ENCODE peak calls at places on chromosome 11, in ten cellular contexts. One of them, this sample, is unnamed.
A peak's percentile ranks its signal among the peaks of the same experiment; 100 is the strongest.

GRCh38 chr11:122601131-122602125 is 54.1 kb upstream of the UBASH3B start:
- DNase-seq in kidney: no peak
- DNase-seq in right lobe of liver: no peak
- DNase-seq in tibial artery: no peak
- DNase-seq in thoracic aorta: no peak
- DNase-seq in GM06990: no peak
- DNase-seq in left ventricle myocardium inferior: no peak
- DNase-seq in CD8-positive, alpha-beta T cell: no peak
- DNase-seq in fibroblast of villous mesenchyme: peak; percentile 81
- DNase-seq in LNCaP clone FGC: no peak
- DNase-seq in this sample: peak; percentile 89

GRCh38 chr11:70703141-70704052 is 305.1 kb downstream of the CTTN start:
- DNase-seq in left ventricle myocardium inferior: no peak
- DNase-seq in right lobe of liver: no peak
- DNase-seq in kidney: peak; percentile 52
- DNase-seq in fibroblast of villous mesenchyme: no peak
- DNase-seq in thoracic aorta: no peak
- DNase-seq in GM06990: no peak
- DNase-seq in tibial artery: no peak
- DNase-seq in LNCaP clone FGC: no peak
- DNase-seq in CD8-positive, alpha-beta T cell: no peak
- DNase-seq in this sample: no peak

GRCh38 chr11:107882095-107882820 is 23.7 kb upstream of the SLC35F2 start:
- DNase-seq in tibial artery: no peak
- DNase-seq in kidney: no peak
- DNase-seq in right lobe of liver: no peak
- DNase-seq in CD8-positive, alpha-beta T cell: no peak
- DNase-seq in left ventricle myocardium inferior: no peak
- DNase-seq in LNCaP clone FGC: no peak
- DNase-seq in GM06990: no peak
- DNase-seq in fibroblast of villous mesenchyme: no peak
- DNase-seq in thoracic aorta: no peak
- DNase-seq in this sample: no peak

GRCh38 chr11:15737326-15737725 is 619.0 kb downstream of the SOX6 start:
- DNase-seq in thoracic aorta: no peak
- DNase-seq in fibroblast of villous mesenchyme: no peak
- DNase-seq in GM06990: no peak
- DNase-seq in CD8-positive, alpha-beta T cell: no peak
- DNase-seq in kidney: no peak
- DNase-seq in right lobe of liver: no peak
- DNase-seq in left ventricle myocardium inferior: no peak
- DNase-seq in tibial artery: no peak
- DNase-seq in LNCaP clone FGC: no peak
- DNase-seq in this sample: no peak

GRCh38 chr11:35412285-35412684 is 7.1 kb downstream of the SLC1A2 start:
- DNase-seq in GM06990: no peak
- DNase-seq in left ventricle myocardium inferior: no peak
- DNase-seq in LNCaP clone FGC: no peak
- DNase-seq in fibroblast of villous mesenchyme: no peak
- DNase-seq in right lobe of liver: no peak
- DNase-seq in CD8-positive, alpha-beta T cell: no peak
- DNase-seq in tibial artery: no peak
- DNase-seq in thoracic aorta: no peak
- DNase-seq in kidney: no peak
- DNase-seq in this sample: peak; percentile 12

GRCh38 chr11:17864478-17864941 is 129.9 kb downstream of the KCNC1 start:
- DNase-seq in right lobe of liver: no peak
- DNase-seq in kidney: no peak
- DNase-seq in GM06990: no peak
- DNase-seq in CD8-positive, alpha-beta T cell: no peak
- DNase-seq in thoracic aorta: no peak
- DNase-seq in fibroblast of villous mesenchyme: no peak
- DNase-seq in LNCaP clone FGC: peak; percentile 17
- DNase-seq in tibial artery: no peak
- DNase-seq in left ventricle myocardium inferior: no peak
- DNase-seq in this sample: no peak

GRCh38 chr11:122897606-122898210 is 15.1 kb downstream of the JHY start:
- DNase-seq in GM06990: no peak
- DNase-seq in LNCaP clone FGC: no peak
- DNase-seq in fibroblast of villous mesenchyme: peak; percentile 59
- DNase-seq in left ventricle myocardium inferior: no peak
- DNase-seq in kidney: no peak
- DNase-seq in right lobe of liver: no peak
- DNase-seq in thoracic aorta: no peak
- DNase-seq in tibial artery: no peak
- DNase-seq in CD8-positive, alpha-beta T cell: no peak
- DNase-seq in this sample: peak; percentile 80

GRCh38 chr11:74592063-74592440 is 330 bp upstream of the POLD3 start:
- DNase-seq in right lobe of liver: no peak
- DNase-seq in thoracic aorta: no peak
- DNase-seq in tibial artery: no peak
- DNase-seq in fibroblast of villous mesenchyme: no peak
- DNase-seq in kidney: no peak
- DNase-seq in LNCaP clone FGC: no peak
- DNase-seq in left ventricle myocardium inferior: no peak
- DNase-seq in GM06990: no peak
- DNase-seq in CD8-positive, alpha-beta T cell: no peak
- DNase-seq in this sample: no peak

GRCh38 chr11:79834015-79834414 is 393.2 kb upstream of the TENM4 start:
- DNase-seq in fibroblast of villous mesenchyme: no peak
- DNase-seq in LNCaP clone FGC: no peak
- DNase-seq in right lobe of liver: no peak
- DNase-seq in kidney: no peak
- DNase-seq in left ventricle myocardium inferior: no peak
- DNase-seq in thoracic aorta: no peak
- DNase-seq in GM06990: no peak
- DNase-seq in CD8-positive, alpha-beta T cell: no peak
- DNase-seq in tibial artery: no peak
- DNase-seq in this sample: no peak

GRCh38 chr11:75858613-75859012 is 43.6 kb downstream of the UVRAG start:
- DNase-seq in right lobe of liver: no peak
- DNase-seq in GM06990: no peak
- DNase-seq in CD8-positive, alpha-beta T cell: no peak
- DNase-seq in left ventricle myocardium inferior: no peak
- DNase-seq in kidney: no peak
- DNase-seq in LNCaP clone FGC: no peak
- DNase-seq in thoracic aorta: no peak
- DNase-seq in tibial artery: no peak
- DNase-seq in fibroblast of villous mesenchyme: peak; percentile 63
- DNase-seq in this sample: peak; percentile 76

GRCh38 chr11:85316967-85317366 is 310.2 kb downstream of the DLG2 start:
- DNase-seq in LNCaP clone FGC: no peak
- DNase-seq in right lobe of liver: no peak
- DNase-seq in kidney: no peak
- DNase-seq in left ventricle myocardium inferior: no peak
- DNase-seq in thoracic aorta: no peak
- DNase-seq in fibroblast of villous mesenchyme: no peak
- DNase-seq in CD8-positive, alpha-beta T cell: no peak
- DNase-seq in tibial artery: no peak
- DNase-seq in GM06990: peak; percentile 30
- DNase-seq in this sample: no peak

GRCh38 chr11:68954970-68955958 is 25.5 kb downstream of the MRGPRD start:
- DNase-seq in left ventricle myocardium inferior: peak; percentile 39
- DNase-seq in thoracic aorta: no peak
- DNase-seq in kidney: no peak
- DNase-seq in GM06990: no peak
- DNase-seq in CD8-positive, alpha-beta T cell: no peak
- DNase-seq in fibroblast of villous mesenchyme: peak; percentile 76
- DNase-seq in LNCaP clone FGC: no peak
- DNase-seq in right lobe of liver: no peak
- DNase-seq in tibial artery: peak; percentile 46
- DNase-seq in this sample: no peak

GRCh38 chr11:57357827-57358226 is 19.7 kb downstream of the P2RX3 start:
- DNase-seq in CD8-positive, alpha-beta T cell: no peak
- DNase-seq in fibroblast of villous mesenchyme: peak; percentile 55
- DNase-seq in kidney: no peak
- DNase-seq in right lobe of liver: no peak
- DNase-seq in tibial artery: no peak
- DNase-seq in LNCaP clone FGC: no peak
- DNase-seq in thoracic aorta: no peak
- DNase-seq in GM06990: no peak
- DNase-seq in left ventricle myocardium inferior: no peak
- DNase-seq in this sample: peak; percentile 61

GRCh38 chr11:12485328-12485727 is 108.0 kb downstream of the PARVA start:
- DNase-seq in kidney: no peak
- DNase-seq in right lobe of liver: no peak
- DNase-seq in fibroblast of villous mesenchyme: no peak
- DNase-seq in LNCaP clone FGC: no peak
- DNase-seq in GM06990: no peak
- DNase-seq in thoracic aorta: no peak
- DNase-seq in tibial artery: no peak
- DNase-seq in CD8-positive, alpha-beta T cell: no peak
- DNase-seq in left ventricle myocardium inferior: no peak
- DNase-seq in this sample: no peak

GRCh38 chr11:117097567-117098268 is 510 bp downstream of the SIK3 start:
- DNase-seq in GM06990: peak; percentile 55
- DNase-seq in fibroblast of villous mesenchyme: peak; percentile 16
- DNase-seq in LNCaP clone FGC: no peak
- DNase-seq in CD8-positive, alpha-beta T cell: peak; percentile 25
- DNase-seq in tibial artery: peak; percentile 38
- DNase-seq in thoracic aorta: no peak
- DNase-seq in right lobe of liver: peak; percentile 59
- DNase-seq in kidney: peak; percentile 89
- DNase-seq in left ventricle myocardium inferior: peak; percentile 42
- DNase-seq in this sample: peak; percentile 18

GRCh38 chr11:103881518-103882070 is 154.8 kb upstream of the DDI1 start:
- DNase-seq in tibial artery: no peak
- DNase-seq in kidney: no peak
- DNase-seq in CD8-positive, alpha-beta T cell: no peak
- DNase-seq in right lobe of liver: no peak
- DNase-seq in LNCaP clone FGC: no peak
- DNase-seq in GM06990: no peak
- DNase-seq in fibroblast of villous mesenchyme: no peak
- DNase-seq in thoracic aorta: no peak
- DNase-seq in left ventricle myocardium inferior: no peak
- DNase-seq in this sample: peak; percentile 43

GRCh38 chr11:9639985-9640384 is 23.9 kb upstream of the SWAP70 start:
- DNase-seq in GM06990: no peak
- DNase-seq in LNCaP clone FGC: no peak
- DNase-seq in left ventricle myocardium inferior: no peak
- DNase-seq in tibial artery: no peak
- DNase-seq in thoracic aorta: no peak
- DNase-seq in kidney: no peak
- DNase-seq in CD8-positive, alpha-beta T cell: no peak
- DNase-seq in fibroblast of villous mesenchyme: peak; percentile 62
- DNase-seq in right lobe of liver: no peak
- DNase-seq in this sample: no peak
- H3K4me3 ChIP-seq in GM06990: no peak overlapping the region
- H3K4me3 ChIP-seq in LNCaP clone FGC: no peak overlapping the region
- H3K4me3 ChIP-seq in left ventricle myocardium inferior: no peak overlapping the region
- H3K4me3 ChIP-seq in tibial artery: no peak overlapping the region
- H3K4me3 ChIP-seq in thoracic aorta: no peak overlapping the region
- H3K4me3 ChIP-seq in kidney: no peak overlapping the region
- H3K4me3 ChIP-seq in CD8-positive, alpha-beta T cell: no peak overlapping the region
- H3K4me3 ChIP-seq in fibroblast of villous mesenchyme: no peak overlapping the region
- H3K4me3 ChIP-seq in right lobe of liver: no peak overlapping the region
- H3K4me3 ChIP-seq in this sample: no peak overlapping the region

DNA sequence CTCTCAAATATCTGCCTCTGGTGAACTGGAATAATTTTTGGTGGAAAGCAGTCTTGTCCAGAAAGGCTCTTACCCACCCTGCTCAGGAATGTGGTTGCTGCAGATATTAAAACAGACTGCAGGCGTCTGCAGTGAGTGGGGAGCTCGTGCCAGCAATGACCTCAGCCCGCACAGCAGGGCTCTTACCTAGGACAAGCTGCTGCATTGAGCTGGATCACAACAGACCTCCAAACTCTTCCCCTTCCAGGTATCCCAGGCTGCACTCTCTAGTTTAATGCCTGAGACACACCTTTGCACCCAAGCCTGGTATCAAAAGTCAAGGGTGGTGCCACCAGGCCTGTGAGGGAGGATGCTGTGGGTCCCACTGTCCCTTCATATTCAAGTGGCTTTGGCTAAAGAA is 69.7 kb upstream of the CDON start:
- DNase-seq in fibroblast of villous mesenchyme: no peak
- DNase-seq in CD8-positive, alpha-beta T cell: no peak
- DNase-seq in GM06990: no peak
- DNase-seq in LNCaP clone FGC: no peak
- DNase-seq in thoracic aorta: no peak
- DNase-seq in left ventricle myocardium inferior: peak; percentile 53
- DNase-seq in tibial artery: no peak
- DNase-seq in kidney: peak; percentile 88
- DNase-seq in right lobe of liver: no peak
- DNase-seq in this sample: peak; percentile 62
- TF ChIP-seq CTCF in fibroblast of villous mesenchyme: no peak
- TF ChIP-seq CTCF in CD8-positive, alpha-beta T cell: no peak
- TF ChIP-seq CTCF in GM06990: no peak
- TF ChIP-seq CTCF in LNCaP clone FGC: peak; percentile 15
- TF ChIP-seq CTCF in thoracic aorta: no peak
- TF ChIP-seq CTCF in left ventricle myocardium inferior: peak; percentile 28
- TF ChIP-seq CTCF in tibial artery: no peak
- TF ChIP-seq CTCF in kidney: no peak
- TF ChIP-seq CTCF in right lobe of liver: no peak
- TF ChIP-seq CTCF in this sample: peak; percentile 14

GRCh38 chr11:64036081-64037026 is 623 bp downstream of the FLRT1 start:
- DNase-seq in thoracic aorta: no peak
- DNase-seq in LNCaP clone FGC: no peak
- DNase-seq in kidney: no peak
- DNase-seq in GM06990: no peak
- DNase-seq in fibroblast of villous mesenchyme: peak; percentile 16
- DNase-seq in right lobe of liver: no peak
- DNase-seq in tibial artery: no peak
- DNase-seq in left ventricle myocardium inferior: peak; percentile 45
- DNase-seq in CD8-positive, alpha-beta T cell: no peak
- DNase-seq in this sample: peak; percentile 22
- H3K4me3 ChIP-seq in thoracic aorta: peak overlapping the region; percentile 71
- H3K4me3 ChIP-seq in LNCaP clone FGC: no peak overlapping the region
- H3K4me3 ChIP-seq in kidney: no peak overlapping the region
- H3K4me3 ChIP-seq in GM06990: no peak overlapping the region
- H3K4me3 ChIP-seq in fibroblast of villous mesenchyme: peak overlapping the region; percentile 23
- H3K4me3 ChIP-seq in right lobe of liver: peak overlapping the region; percentile 36
- H3K4me3 ChIP-seq in tibial artery: peak overlapping the region; percentile 36
- H3K4me3 ChIP-seq in left ventricle myocardium inferior: peak overlapping the region; percentile 70
- H3K4me3 ChIP-seq in CD8-positive, alpha-beta T cell: no peak overlapping the region
- H3K4me3 ChIP-seq in this sample: peak overlapping the region; percentile 43

DNA sequence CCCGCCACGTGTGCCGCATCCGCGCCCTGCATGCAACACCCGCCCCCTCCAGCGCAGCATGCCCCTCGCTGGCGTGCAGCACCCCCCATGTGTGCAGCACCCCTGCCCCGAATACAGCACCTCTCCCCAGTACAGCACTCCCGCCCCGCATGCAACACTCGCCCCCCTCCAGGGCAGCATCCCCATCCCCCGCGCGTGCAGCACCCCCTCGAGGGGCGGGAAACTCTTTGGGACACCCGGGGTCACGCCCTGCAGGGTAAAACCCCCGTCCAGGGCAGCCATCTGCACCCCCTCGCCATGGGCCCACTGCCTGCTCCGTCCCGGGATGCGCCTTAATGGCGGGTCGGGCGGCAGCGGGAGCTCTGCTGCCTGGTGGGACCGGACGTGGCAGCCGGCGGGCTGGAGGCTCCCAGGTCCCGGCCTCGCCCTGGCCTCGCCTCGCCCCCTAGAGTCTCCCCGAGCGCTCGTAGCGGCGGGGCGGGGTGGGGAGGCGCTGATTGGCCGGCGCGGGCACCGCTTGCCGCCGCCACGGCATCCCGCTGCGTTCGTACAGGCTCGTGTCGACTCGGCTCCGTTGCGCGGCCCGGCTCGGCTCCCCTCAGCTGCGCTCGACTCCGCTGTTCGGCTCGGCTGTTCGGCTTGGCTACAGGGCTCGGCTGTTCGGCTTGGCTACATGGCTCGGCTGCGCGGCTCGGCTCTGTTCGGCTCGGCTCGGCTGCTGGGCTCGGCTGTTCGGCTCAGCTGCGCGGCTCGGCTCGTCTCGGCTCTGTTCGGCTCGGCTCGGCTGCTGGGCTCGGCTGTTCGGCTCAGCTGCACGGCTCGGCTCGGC is 417 bp upstream of the BRSK2 start:
- DNase-seq in right lobe of liver: peak; percentile 96
- DNase-seq in CD8-positive, alpha-beta T cell: peak; percentile 97
- DNase-seq in fibroblast of villous mesenchyme: peak; percentile 96
- DNase-seq in GM06990: peak; percentile 92
- DNase-seq in tibial artery: peak; percentile 97
- DNase-seq in left ventricle myocardium inferior: peak; percentile 96
- DNase-seq in LNCaP clone FGC: peak; percentile 81
- DNase-seq in kidney: peak; percentile 99
- DNase-seq in thoracic aorta: peak; percentile 89
- DNase-seq in this sample: peak; percentile 94
- TF ChIP-seq CTCF in right lobe of liver: peak; percentile 7
- TF ChIP-seq CTCF in CD8-positive, alpha-beta T cell: no peak
- TF ChIP-seq CTCF in fibroblast of villous mesenchyme: peak; percentile 22
- TF ChIP-seq CTCF in GM06990: no peak
- TF ChIP-seq CTCF in tibial artery: no peak
- TF ChIP-seq CTCF in left ventricle myocardium inferior: peak; percentile 30
- TF ChIP-seq CTCF in LNCaP clone FGC: peak; percentile 30
- TF ChIP-seq CTCF in kidney: no peak
- TF ChIP-seq CTCF in thoracic aorta: no peak
- TF ChIP-seq CTCF in this sample: no peak

This sample was measured in AG10803.